ENCODE peak calls at places on chromosomes 3 and 15, in four cellular contexts. Z is HepG2, V is neural progenitor cell, F is GM23338. Y is an unnamed sample.

GRCh38 chr3:105865016-105865623 is 3.7 kb downstream of the CBLB start:
- DNase-seq in V (no peak), Z (no peak), F (no peak), Y (no peak)

GRCh38 chr15:82874961-82875360 is 65.5 kb downstream of the WHAMM start:
- DNase-seq in F (no peak), V (no peak), Z (no peak), Y (no peak)

GRCh38 chr3:115768661-115769060 is 145.4 kb downstream of the GAP43 start:
- DNase-seq in F (no peak), Z (no peak), V (no peak), Y (no peak)

GRCh38 chr3:23612296-23612891 is 193.4 kb upstream of the UBE2E1 start:
- DNase-seq in F (no peak), Z (no peak), V (no peak), Y (peak; percentile 50)

GRCh38 chr3:113053169-113053568 is 62.4 kb downstream of the GTPBP8 start:
- DNase-seq in Z (no peak), V (no peak), F (no peak), Y (no peak)

GRCh38 chr3:139448104-139448503 is 28.2 kb downstream of the RBP2 start:
- DNase-seq in V (no peak), F (no peak), Z (no peak), Y (no peak)

GRCh38 chr15:63050737-63051700 is 8.5 kb downstream of the TPM1 start:
- DNase-seq in V (no peak), F (peak; percentile 18), Z (peak; percentile 78), Y (no peak)

GRCh38 chr15:63353887-63354286 is 27.8 kb downstream of the CA12 start:
- DNase-seq in V (no peak), F (no peak), Z (no peak), Y (no peak)

GRCh38 chr3:94462931-94463330 is 400.1 kb downstream of the NSUN3 start:
- DNase-seq in V (no peak), Z (no peak), F (no peak), Y (no peak)

GRCh38 chr15:70853855-70854668 is at the start of gene LARP6:
- DNase-seq in F (peak; percentile 72), Z (no peak), V (peak; percentile 89), Y (no peak)

GRCh38 chr3:188061133-188061532 is 92.8 kb upstream of the LPP start:
- DNase-seq in Z (peak; percentile 58), F (peak; percentile 17), V (no peak), Y (peak; percentile 92)

GRCh38 chr3:153338487-153338886 is 176.5 kb downstream of the RAP2B start:
- DNase-seq in F (no peak), V (no peak), Z (no peak), Y (no peak)

GRCh38 chr15:68559342-68560310 is 19.2 kb upstream of the CORO2B start:
- DNase-seq in Z (peak; percentile 33), F (peak; percentile 94), V (peak; percentile 94), Y (no peak)

GRCh38 chr15:34621675-34622074 is 38.2 kb upstream of the GOLGA8B start:
- DNase-seq in F (no peak), V (no peak), Z (peak; percentile 3), Y (no peak)

GRCh38 chr15:54810031-54810430 is 386.7 kb downstream of the RSL24D1 start:
- DNase-seq in F (no peak), V (no peak), Z (no peak), Y (no peak)

GRCh38 chr3:143856252-143856977 is 8.1 kb upstream of the SLC9A9 start:
- DNase-seq in Z (no peak), F (no peak), V (no peak), Y (no peak)
- TF ChIP-seq EZH2 in Z (no peak), F (no peak), V (no peak), Y (no peak)

GRCh38 chr3:121531269-121531668 is 14.5 kb downstream of the POLQ start:
- DNase-seq in Z (no peak), V (no peak), F (no peak), Y (no peak)

GRCh38 chr3:121529308-121529707 is 16.5 kb downstream of the POLQ start:
- DNase-seq in V (no peak), F (no peak), Z (peak; percentile 3), Y (no peak)
- TF ChIP-seq CTCF in V (no peak), F (peak; percentile 41), Z (peak; percentile 34), Y (peak; percentile 51)

GRCh38 chr15:40097968-40098476 is 10.7 kb downstream of the BMF start:
- DNase-seq in V (no peak), F (peak; percentile 52), Z (no peak), Y (no peak)
- H2AFZ ChIP-seq in V (no peak overlapping the region), F (no peak overlapping the region), Z (no peak overlapping the region), Y (no peak overlapping the region)

GRCh38 chr3:192409838-192410683 is 317.3 kb downstream of the FGF12 start:
- DNase-seq in F (peak; percentile 72), V (peak; percentile 68), Z (no peak), Y (peak; percentile 9)

GRCh38 chr3:192410684-192410960 is 316.7 kb downstream of the FGF12 start:
- DNase-seq in Z (no peak), V (no peak), F (peak; percentile 27), Y (no peak)

GRCh38 chr3:192409203-192409837 is 318.0 kb downstream of the FGF12 start:
- DNase-seq in Z (no peak), V (peak; percentile 83), F (peak; percentile 72), Y (peak; percentile 41)

GRCh38 chr3:192408007-192408655 is 319.2 kb downstream of the FGF12 start:
- DNase-seq in F (peak; percentile 61), V (peak; percentile 73), Z (no peak), Y (no peak)

GRCh38 chr3:192408721-192409151 is 318.6 kb downstream of the FGF12 start:
- DNase-seq in F (peak; percentile 61), Z (no peak), V (peak; percentile 60), Y (no peak)
- TF ChIP-seq EZH2 in F (peak; percentile 30), Z (no peak), V (no peak), Y (no peak)

GRCh38 chr3:108383306-108383705 is 87.0 kb downstream of the HHLA2 start:
- DNase-seq in V (no peak), F (no peak), Z (no peak), Y (no peak)
- TF ChIP-seq CTCF in V (no peak), F (no peak), Z (no peak), Y (no peak)

GRCh38 chr3:163632677-163633076 is 1445.6 kb downstream of the SI start:
- DNase-seq in F (peak; percentile 14), Z (no peak), V (no peak), Y (no peak)

GRCh38 chr3:163622384-163622783 is 1455.9 kb downstream of the SI start:
- DNase-seq in F (peak; percentile 81), V (peak; percentile 81), Z (peak; percentile 43), Y (no peak)

GRCh38 chr3:163626753-163627152 is 1451.5 kb downstream of the SI start:
- DNase-seq in Z (no peak), F (no peak), V (no peak), Y (no peak)
- H2AFZ ChIP-seq in Z (no peak overlapping the region), F (no peak overlapping the region), V (no peak overlapping the region), Y (no peak overlapping the region)

DNA sequence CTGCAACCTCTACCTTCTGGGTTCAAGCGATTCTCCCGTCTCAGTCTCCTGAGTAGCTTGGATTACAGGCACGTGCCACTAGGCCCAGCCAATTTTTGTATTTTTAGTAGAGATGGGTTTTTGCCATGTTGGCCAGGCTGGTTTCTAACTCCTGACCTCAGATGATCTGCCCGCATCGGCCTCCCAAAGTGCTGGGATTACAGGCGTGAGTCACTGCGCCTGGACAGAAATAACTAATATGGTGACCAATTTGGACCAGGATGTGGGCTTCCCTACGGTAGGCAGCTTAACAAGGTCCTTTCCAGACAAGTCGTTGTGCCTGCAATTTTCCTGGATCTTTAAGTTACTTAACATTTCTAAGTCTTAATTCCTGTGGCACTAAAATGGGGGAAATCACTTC is 14.8 kb downstream of the WDR53 start:
- DNase-seq in V (no peak), F (no peak), Z (no peak), Y (no peak)
- TF ChIP-seq EZH2 in V (no peak), F (no peak), Z (no peak), Y (no peak)

DNA sequence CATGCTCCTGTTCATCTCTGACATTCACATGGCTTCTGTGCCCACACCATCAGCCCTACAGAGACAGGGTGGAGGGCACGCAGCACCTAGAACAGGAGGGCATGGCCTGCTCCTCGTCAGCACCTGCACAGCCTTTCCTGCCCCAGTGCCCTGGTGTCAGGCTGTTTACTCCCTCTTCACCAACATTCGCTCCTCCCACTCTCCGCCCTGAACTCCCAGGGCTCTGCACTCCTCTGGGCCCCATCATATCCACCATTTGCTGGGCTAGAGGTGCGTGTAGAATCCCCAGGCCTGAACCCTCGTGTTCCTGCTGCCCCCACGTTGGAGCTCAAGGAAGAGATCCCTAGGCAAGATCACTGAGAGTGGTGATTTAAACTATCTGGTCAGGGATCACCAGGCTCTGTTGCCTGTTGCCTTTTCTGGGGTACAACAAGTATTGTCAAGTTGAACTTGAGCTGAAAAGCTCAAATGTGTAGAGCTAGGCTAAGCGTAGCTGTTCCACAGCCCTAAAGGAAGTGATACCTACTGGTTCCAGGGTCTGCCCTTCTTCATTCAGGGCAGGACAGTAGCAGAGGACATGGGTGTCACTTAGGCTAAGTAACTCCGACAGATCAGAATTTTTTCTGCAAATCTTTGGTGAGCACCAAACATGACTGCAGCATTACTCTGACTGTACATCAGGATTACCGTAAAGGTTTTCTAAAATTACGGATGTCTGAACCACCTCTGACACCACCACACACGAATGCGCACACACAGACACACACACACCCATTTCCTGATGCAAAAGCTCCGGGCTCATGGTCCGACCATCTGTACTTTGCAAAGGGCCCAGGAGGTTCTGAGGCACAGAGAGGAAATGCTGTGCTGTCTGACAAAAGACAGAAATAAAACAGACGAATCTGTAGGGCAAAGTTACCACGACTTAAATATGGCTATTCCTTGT is 43.7 kb upstream of the GNB5 start:
- DNase-seq in Z (no peak), F (no peak), V (no peak), Y (no peak)
- TF ChIP-seq CTCF in Z (no peak), F (no peak), V (no peak), Y (no peak)

DNA sequence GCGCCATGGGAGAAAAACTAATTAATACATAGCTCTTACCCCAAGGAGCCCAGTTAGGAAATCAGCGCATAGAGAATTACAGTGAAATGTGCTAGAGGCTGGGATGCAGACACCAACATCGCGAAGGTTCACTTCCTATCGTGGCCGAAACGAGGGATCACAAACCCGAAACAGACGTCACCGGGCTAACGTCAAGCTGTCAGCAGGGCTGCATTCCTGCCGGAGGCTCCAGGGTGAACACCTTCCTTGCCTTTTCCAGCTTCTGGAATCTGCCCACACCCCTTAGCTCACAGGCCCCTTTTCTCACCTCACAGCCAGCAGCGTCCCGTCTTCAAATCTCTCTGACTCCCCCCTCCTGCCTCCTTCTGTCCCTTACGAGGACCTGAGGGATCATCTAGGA is 13.0 kb downstream of the GP5 start:
- DNase-seq in V (peak; percentile 40), Z (no peak), F (no peak), Y (no peak)
- H2AFZ ChIP-seq in V (no peak overlapping the region), Z (no peak overlapping the region), F (peak overlapping the region; percentile 81), Y (no peak overlapping the region)

GRCh38 chr3:194137314-194138097 is 1.6 kb downstream of the HES1 start:
- DNase-seq in V (peak; percentile 66), Z (peak; percentile 29), F (peak; percentile 66), Y (peak; percentile 77)
- TF ChIP-seq EZH2 in V (no peak), Z (no peak), F (no peak), Y (no peak)